ENCODE peak calls at places on chromosomes 16 and 17, in seven cellular contexts. W, N, V, Y, B, L and T are unnamed samples.

GRCh38 chr17:81556175-81556691 is 4.1 kb upstream of the FAAP100 start:
- DNase-seq in B (no peak), V (no peak), Y (peak), N (peak), L (no peak), W (no peak), T (no peak)

GRCh38 chr16:89572042-89572441 is 3.5 kb upstream of the CPNE7 start:
- DNase-seq in W (no peak), Y (no peak), B (no peak), L (no peak), N (no peak), V (no peak), T (no peak)

GRCh38 chr17:55547027-55547670 is 35.9 kb upstream of the SMIM36 start:
- DNase-seq in W (no peak), B (no peak), Y (peak), N (peak), L (no peak), V (no peak), T (no peak)

GRCh38 chr16:14307623-14308356 is 236.7 kb downstream of the MRTFB start:
- DNase-seq in V (peak), L (peak), Y (no peak), W (no peak), B (no peak), N (no peak), T (no peak)

GRCh38 chr16:47424846-47425245 is 36.0 kb downstream of the ITFG1 start:
- DNase-seq in Y (no peak), L (no peak), V (peak), N (no peak), B (peak), W (peak), T (peak)

GRCh38 chr17:81252336-81253329 is 13.5 kb downstream of the NDUFAF8 start:
- DNase-seq in B (no peak), N (no peak), L (no peak), Y (no peak), V (no peak), W (no peak), T (no peak)

GRCh38 chr16:43294-43693 is 10.1 kb downstream of the POLR3K start:
- DNase-seq in L (no peak), W (no peak), V (no peak), B (no peak), Y (peak), N (no peak), T (no peak)

GRCh38 chr16:48811478-48811877 is 201.5 kb upstream of the N4BP1 start:
- DNase-seq in B (no peak), N (no peak), W (no peak), V (peak), Y (no peak), L (no peak), T (peak)

GRCh38 chr16:85523602-85524364 is 89.3 kb upstream of the GSE1 start:
- DNase-seq in B (no peak), L (peak), Y (peak), N (peak), V (peak), W (peak), T (peak)

GRCh38 chr17:49224198-49224996 is 6.2 kb downstream of the PHOSPHO1 start:
- DNase-seq in W (no peak), B (no peak), V (peak), N (peak), L (no peak), Y (no peak), T (peak)

GRCh38 chr16:29811170-29811895 is 660 bp upstream of the PRRT2 start:
- DNase-seq in L (peak), Y (peak), N (peak), B (peak), W (peak), V (peak), T (peak)

GRCh38 chr16:23423496-23424049 is 29.4 kb downstream of the COG7 start:
- DNase-seq in Y (peak), V (no peak), W (no peak), N (peak), B (no peak), L (peak), T (no peak)
- H3K4me2 ChIP-seq in Y (peak), V (no peak), W (no peak), N (no peak), B (no peak), L (no peak), T (no peak)

GRCh38 chr16:15576960-15577958 is 65.7 kb downstream of the MARF1 start:
- DNase-seq in W (no peak), L (no peak), Y (no peak), B (no peak), V (no peak), N (no peak), T (no peak)

GRCh38 chr16:15574614-15574948 is 68.4 kb downstream of the MARF1 start:
- DNase-seq in B (no peak), Y (no peak), N (no peak), W (no peak), V (no peak), L (no peak), T (no peak)

GRCh38 chr16:15573274-15573895 is 69.6 kb downstream of the MARF1 start:
- DNase-seq in V (no peak), Y (no peak), W (no peak), L (no peak), B (no peak), N (no peak), T (no peak)

GRCh38 chr16:15572329-15573001 is 70.5 kb downstream of the MARF1 start:
- DNase-seq in W (no peak), L (no peak), N (peak), Y (peak), B (no peak), V (no peak), T (no peak)

GRCh38 chr16:15575293-15576049 is 67.5 kb downstream of the MARF1 start:
- DNase-seq in W (no peak), Y (no peak), V (no peak), B (no peak), N (no peak), L (no peak), T (no peak)
- H4K8ac ChIP-seq in W (no peak), Y (no peak), V (no peak), B (no peak), N (no peak), L (no peak), T (no peak)

GRCh38 chr17:82889496-82890338 is 49.9 kb upstream of the ZNF750 start:
- DNase-seq in W (no peak), V (peak), B (no peak), N (no peak), Y (no peak), L (peak), T (no peak)

GRCh38 chr17:82891911-82892310 is 52.1 kb upstream of the ZNF750 start:
- DNase-seq in N (no peak), Y (no peak), L (no peak), B (no peak), W (no peak), V (no peak), T (no peak)

GRCh38 chr17:82890926-82891678 is 51.3 kb upstream of the ZNF750 start:
- DNase-seq in V (no peak), L (no peak), Y (no peak), N (no peak), B (no peak), W (no peak), T (no peak)

GRCh38 chr17:82888583-82889495 is 49.0 kb upstream of the ZNF750 start:
- DNase-seq in Y (no peak), N (no peak), V (no peak), B (no peak), W (no peak), L (peak), T (no peak)

GRCh38 chr17:82890339-82890730 is 50.5 kb upstream of the ZNF750 start:
- DNase-seq in W (no peak), Y (no peak), N (no peak), V (no peak), B (no peak), L (no peak), T (no peak)
- H3K4me2 ChIP-seq in W (no peak), Y (no peak), N (no peak), V (no peak), B (no peak), L (no peak), T (no peak)

GRCh38 chr16:22736791-22737190 is 77.2 kb upstream of the HS3ST2 start:
- DNase-seq in B (no peak), L (no peak), Y (no peak), W (no peak), N (no peak), V (no peak), T (no peak)
- H4K8ac ChIP-seq in B (no peak), L (no peak), Y (no peak), W (no peak), N (no peak), V (no peak), T (no peak)

GRCh38 chr17:47844230-47844629 is 3.2 kb upstream of the SCRN2 start:
- DNase-seq in W (no peak), Y (peak), L (peak), V (no peak), N (no peak), B (no peak), T (no peak)

GRCh38 chr17:47841488-47842308 is 625 bp upstream of the SCRN2 start:
- DNase-seq in V (no peak), N (no peak), W (no peak), B (no peak), Y (no peak), L (no peak), T (no peak)

GRCh38 chr17:47844814-47845453 is 3.9 kb upstream of the SCRN2 start:
- DNase-seq in B (no peak), L (no peak), N (peak), V (no peak), Y (peak), W (no peak), T (no peak)

GRCh38 chr17:47840742-47841487 is at the start of gene SCRN2:
- DNase-seq in W (peak), N (peak), V (peak), B (peak), L (peak), Y (peak), T (peak)

DNA sequence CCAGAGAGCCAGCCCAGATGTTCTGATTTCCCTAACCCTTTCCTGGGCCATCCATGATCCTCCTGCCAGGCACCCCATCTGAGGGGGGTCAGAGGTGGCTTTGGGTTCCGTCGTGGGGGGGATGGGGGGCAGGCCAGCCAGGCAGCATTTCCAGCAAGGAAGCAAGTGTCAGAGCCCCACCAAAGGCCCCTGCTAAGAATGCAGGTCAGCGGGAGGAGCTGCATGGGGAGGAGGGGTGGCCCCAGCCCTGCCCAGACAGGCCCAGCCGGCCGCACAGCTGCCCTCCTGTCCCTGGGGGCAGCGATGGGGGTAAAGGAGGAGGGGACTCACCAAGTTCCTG is 2.3 kb upstream of the SCRN2 start:
- DNase-seq in Y (no peak), L (no peak), N (no peak), W (no peak), B (no peak), V (no peak), T (no peak)
- H3K4me2 ChIP-seq in Y (no peak), L (no peak), N (no peak), W (peak), B (no peak), V (no peak), T (no peak)

DNA sequence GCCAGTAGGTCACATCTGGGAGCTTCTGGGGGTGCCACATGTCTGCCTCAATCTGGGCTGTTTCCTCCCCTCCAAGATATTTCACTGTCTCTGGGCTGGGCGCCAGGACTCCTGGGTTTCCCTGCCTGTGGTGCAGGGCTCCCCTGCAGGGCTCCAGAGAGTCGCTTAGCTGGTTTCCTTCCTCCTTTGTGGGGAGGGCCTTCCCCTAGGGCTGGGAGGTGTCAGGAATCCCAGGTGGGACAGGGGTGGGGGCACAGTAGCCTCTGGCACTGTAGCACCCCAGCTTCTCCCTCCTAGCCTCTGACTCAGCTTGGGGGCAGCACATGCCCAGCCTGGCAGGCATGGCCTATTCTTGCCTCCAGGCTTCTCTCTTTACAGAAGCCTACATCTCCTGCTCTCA is 2.6 kb downstream of the RARA start:
- DNase-seq in V (no peak), L (no peak), B (no peak), W (no peak), Y (no peak), N (no peak), T (no peak)
- H4K8ac ChIP-seq in V (no peak), L (no peak), B (no peak), W (no peak), Y (no peak), N (no peak), T (no peak)